ENCODE peak calls at places on chromosomes 7 and 10, in ten cellular contexts. One of them, this sample, is unnamed.

GRCh38 chr10:79292789-79293746 is 54.2 kb upstream of the PPIF start:
- DNase-seq in body of pancreas: no peak
- DNase-seq in A549: no peak
- DNase-seq in K562: peak; percentile 92
- DNase-seq in HCT116: no peak
- DNase-seq in tibial nerve: no peak
- DNase-seq in ovary: no peak
- DNase-seq in transverse colon: no peak
- DNase-seq in testis: no peak
- DNase-seq in stomach: peak; percentile 55
- DNase-seq in this sample: no peak

GRCh38 chr7:5677538-5678294 is 103.7 kb downstream of the RNF216 start:
- DNase-seq in K562: peak; percentile 60
- DNase-seq in body of pancreas: peak; percentile 37
- DNase-seq in ovary: peak; percentile 57
- DNase-seq in testis: peak; percentile 77
- DNase-seq in tibial nerve: peak; percentile 45
- DNase-seq in A549: peak; percentile 70
- DNase-seq in stomach: peak; percentile 43
- DNase-seq in transverse colon: peak; percentile 61
- DNase-seq in HCT116: peak; percentile 34
- DNase-seq in this sample: no peak

GRCh38 chr10:10992961-10993714 is 24.5 kb upstream of the CELF2 start:
- DNase-seq in A549: no peak
- DNase-seq in body of pancreas: no peak
- DNase-seq in tibial nerve: no peak
- DNase-seq in K562: no peak
- DNase-seq in ovary: no peak
- DNase-seq in transverse colon: no peak
- DNase-seq in stomach: no peak
- DNase-seq in HCT116: no peak
- DNase-seq in testis: no peak
- DNase-seq in this sample: peak; percentile 34

GRCh38 chr7:47587389-47587788 is 5.5 kb upstream of the TNS3 start:
- DNase-seq in body of pancreas: peak; percentile 51
- DNase-seq in A549: peak; percentile 80
- DNase-seq in tibial nerve: no peak
- DNase-seq in testis: no peak
- DNase-seq in transverse colon: peak; percentile 46
- DNase-seq in stomach: peak; percentile 57
- DNase-seq in K562: no peak
- DNase-seq in ovary: no peak
- DNase-seq in HCT116: no peak
- DNase-seq in this sample: no peak

GRCh38 chr10:132463333-132464255 is 66.6 kb downstream of the PWWP2B start:
- DNase-seq in stomach: no peak
- DNase-seq in A549: no peak
- DNase-seq in ovary: no peak
- DNase-seq in testis: no peak
- DNase-seq in K562: no peak
- DNase-seq in tibial nerve: no peak
- DNase-seq in transverse colon: no peak
- DNase-seq in body of pancreas: no peak
- DNase-seq in HCT116: no peak
- DNase-seq in this sample: no peak

GRCh38 chr7:155296788-155297516 is 726 bp upstream of the INSIG1 start:
- DNase-seq in A549: peak; percentile 46
- DNase-seq in tibial nerve: no peak
- DNase-seq in HCT116: no peak
- DNase-seq in K562: peak; percentile 66
- DNase-seq in stomach: peak; percentile 58
- DNase-seq in ovary: peak; percentile 59
- DNase-seq in testis: peak; percentile 54
- DNase-seq in transverse colon: peak; percentile 56
- DNase-seq in body of pancreas: peak; percentile 64
- DNase-seq in this sample: no peak

GRCh38 chr7:4297165-4297842 is 384.8 kb upstream of the FOXK1 start:
- DNase-seq in body of pancreas: no peak
- DNase-seq in transverse colon: no peak
- DNase-seq in stomach: no peak
- DNase-seq in ovary: no peak
- DNase-seq in tibial nerve: no peak
- DNase-seq in K562: no peak
- DNase-seq in A549: no peak
- DNase-seq in HCT116: no peak
- DNase-seq in testis: no peak
- DNase-seq in this sample: no peak

GRCh38 chr7:127252736-127253288 is at the start of gene GRM8:
- DNase-seq in tibial nerve: no peak
- DNase-seq in transverse colon: peak; percentile 47
- DNase-seq in ovary: peak; percentile 48
- DNase-seq in HCT116: no peak
- DNase-seq in A549: peak; percentile 13
- DNase-seq in K562: peak; percentile 75
- DNase-seq in testis: peak; percentile 76
- DNase-seq in stomach: peak; percentile 39
- DNase-seq in body of pancreas: peak; percentile 29
- DNase-seq in this sample: no peak

GRCh38 chr10:31557854-31558253 is 238.8 kb downstream of the ZEB1 start:
- DNase-seq in stomach: no peak
- DNase-seq in K562: no peak
- DNase-seq in ovary: no peak
- DNase-seq in A549: no peak
- DNase-seq in transverse colon: no peak
- DNase-seq in testis: no peak
- DNase-seq in body of pancreas: no peak
- DNase-seq in HCT116: no peak
- DNase-seq in tibial nerve: no peak
- DNase-seq in this sample: no peak

GRCh38 chr10:9149134-9149533 is 1094.6 kb downstream of the GATA3 start:
- DNase-seq in transverse colon: no peak
- DNase-seq in HCT116: no peak
- DNase-seq in A549: no peak
- DNase-seq in ovary: no peak
- DNase-seq in testis: no peak
- DNase-seq in K562: no peak
- DNase-seq in tibial nerve: no peak
- DNase-seq in stomach: no peak
- DNase-seq in body of pancreas: no peak
- DNase-seq in this sample: no peak

GRCh38 chr7:90706067-90706716 is 110.1 kb downstream of the CDK14 start:
- DNase-seq in testis: no peak
- DNase-seq in A549: no peak
- DNase-seq in stomach: no peak
- DNase-seq in ovary: no peak
- DNase-seq in tibial nerve: no peak
- DNase-seq in K562: no peak
- DNase-seq in transverse colon: no peak
- DNase-seq in body of pancreas: no peak
- DNase-seq in HCT116: no peak
- DNase-seq in this sample: no peak

GRCh38 chr7:106865130-106866115 is at the start of gene PIK3CG:
- DNase-seq in K562: no peak
- DNase-seq in transverse colon: no peak
- DNase-seq in testis: no peak
- DNase-seq in tibial nerve: no peak
- DNase-seq in stomach: no peak
- DNase-seq in ovary: no peak
- DNase-seq in HCT116: no peak
- DNase-seq in body of pancreas: no peak
- DNase-seq in A549: no peak
- DNase-seq in this sample: no peak
- TF ChIP-seq POLR2A in K562: peak; percentile 74
- TF ChIP-seq POLR2A in transverse colon: peak; percentile 40
- TF ChIP-seq POLR2A in testis: no peak
- TF ChIP-seq POLR2A in tibial nerve: no peak
- TF ChIP-seq POLR2A in stomach: no peak
- TF ChIP-seq POLR2A in ovary: no peak
- TF ChIP-seq POLR2A in HCT116: no peak
- TF ChIP-seq POLR2A in body of pancreas: no peak
- TF ChIP-seq POLR2A in A549: no peak
- TF ChIP-seq POLR2A in this sample: no peak

DNA sequence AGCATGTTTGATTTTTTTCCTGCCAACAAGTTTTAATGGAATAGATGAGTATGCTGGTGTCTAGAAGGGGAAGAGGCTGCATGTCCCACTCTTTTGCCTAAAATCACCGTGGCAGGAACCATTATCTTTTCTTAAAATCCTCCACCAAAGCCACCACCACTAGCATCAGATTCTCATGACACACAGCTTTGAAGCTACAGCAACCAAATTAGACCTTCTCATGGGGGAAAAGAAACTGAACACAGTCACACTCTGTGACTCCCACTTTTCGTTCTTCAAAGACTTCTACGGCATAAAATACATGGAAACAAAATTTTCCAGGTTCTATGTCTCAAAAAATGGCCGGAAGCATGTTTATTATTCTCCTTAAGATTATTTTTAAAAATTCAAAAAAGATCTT is 81.8 kb downstream of the SGMS1 start:
- DNase-seq in testis: no peak
- DNase-seq in ovary: no peak
- DNase-seq in transverse colon: no peak
- DNase-seq in A549: no peak
- DNase-seq in body of pancreas: no peak
- DNase-seq in K562: no peak
- DNase-seq in stomach: no peak
- DNase-seq in HCT116: no peak
- DNase-seq in tibial nerve: no peak
- DNase-seq in this sample: peak; percentile 10
- H3K4me1 ChIP-seq in testis: peaks cover 9% of the 10 kb centered on the region
- H3K4me1 ChIP-seq in ovary: peaks cover 11% of the 10 kb centered on the region
- H3K4me1 ChIP-seq in transverse colon: no peaks in the 10 kb centered on the region
- H3K4me1 ChIP-seq in A549: no peaks in the 10 kb centered on the region
- H3K4me1 ChIP-seq in body of pancreas: peaks cover 22% of the 10 kb centered on the region
- H3K4me1 ChIP-seq in K562: peaks cover 68% of the 10 kb centered on the region
- H3K4me1 ChIP-seq in stomach: peaks cover 10% of the 10 kb centered on the region
- H3K4me1 ChIP-seq in HCT116: peaks cover 28% of the 10 kb centered on the region
- H3K4me1 ChIP-seq in tibial nerve: no peaks in the 10 kb centered on the region
- H3K4me1 ChIP-seq in this sample: peaks cover 38% of the 10 kb centered on the region

GRCh38 chr10:46267132-46267985 is 19.4 kb upstream of the ANTXRL start:
- DNase-seq in HCT116: no peak
- DNase-seq in A549: no peak
- DNase-seq in ovary: no peak
- DNase-seq in testis: no peak
- DNase-seq in stomach: peak; percentile 9
- DNase-seq in tibial nerve: no peak
- DNase-seq in transverse colon: no peak
- DNase-seq in K562: no peak
- DNase-seq in body of pancreas: no peak
- DNase-seq in this sample: no peak

GRCh38 chr10:46265981-46266505 is 20.8 kb upstream of the ANTXRL start:
- DNase-seq in testis: no peak
- DNase-seq in HCT116: no peak
- DNase-seq in ovary: no peak
- DNase-seq in transverse colon: no peak
- DNase-seq in tibial nerve: no peak
- DNase-seq in body of pancreas: no peak
- DNase-seq in A549: no peak
- DNase-seq in stomach: peak; percentile 19
- DNase-seq in K562: no peak
- DNase-seq in this sample: no peak

GRCh38 chr10:46266506-46266985 is 20.3 kb upstream of the ANTXRL start:
- DNase-seq in testis: no peak
- DNase-seq in stomach: peak; percentile 21
- DNase-seq in body of pancreas: no peak
- DNase-seq in HCT116: no peak
- DNase-seq in transverse colon: no peak
- DNase-seq in A549: no peak
- DNase-seq in K562: no peak
- DNase-seq in ovary: no peak
- DNase-seq in tibial nerve: no peak
- DNase-seq in this sample: no peak

GRCh38 chr10:46270086-46270811 is 16.5 kb upstream of the ANTXRL start:
- DNase-seq in tibial nerve: no peak
- DNase-seq in ovary: no peak
- DNase-seq in testis: no peak
- DNase-seq in transverse colon: no peak
- DNase-seq in A549: no peak
- DNase-seq in K562: no peak
- DNase-seq in body of pancreas: no peak
- DNase-seq in HCT116: no peak
- DNase-seq in stomach: peak; percentile 8
- DNase-seq in this sample: no peak

GRCh38 chr10:46268076-46268881 is 18.5 kb upstream of the ANTXRL start:
- DNase-seq in testis: no peak
- DNase-seq in ovary: no peak
- DNase-seq in transverse colon: peak; percentile 29
- DNase-seq in A549: no peak
- DNase-seq in HCT116: no peak
- DNase-seq in tibial nerve: no peak
- DNase-seq in K562: no peak
- DNase-seq in stomach: peak; percentile 24
- DNase-seq in body of pancreas: no peak
- DNase-seq in this sample: no peak
- TF ChIP-seq POLR2A in testis: no peak
- TF ChIP-seq POLR2A in ovary: no peak
- TF ChIP-seq POLR2A in transverse colon: no peak
- TF ChIP-seq POLR2A in A549: no peak
- TF ChIP-seq POLR2A in HCT116: no peak
- TF ChIP-seq POLR2A in tibial nerve: no peak
- TF ChIP-seq POLR2A in K562: no peak
- TF ChIP-seq POLR2A in stomach: no peak
- TF ChIP-seq POLR2A in body of pancreas: no peak
- TF ChIP-seq POLR2A in this sample: no peak

GRCh38 chr10:129949411-129950335 is 14.4 kb downstream of the EBF3 start:
- DNase-seq in transverse colon: no peak
- DNase-seq in HCT116: no peak
- DNase-seq in body of pancreas: no peak
- DNase-seq in tibial nerve: peak; percentile 50
- DNase-seq in ovary: no peak
- DNase-seq in K562: no peak
- DNase-seq in A549: no peak
- DNase-seq in testis: no peak
- DNase-seq in stomach: peak; percentile 21
- DNase-seq in this sample: no peak

GRCh38 chr10:129942936-129943724 is 20.9 kb downstream of the EBF3 start:
- DNase-seq in stomach: peak; percentile 23
- DNase-seq in K562: no peak
- DNase-seq in body of pancreas: no peak
- DNase-seq in transverse colon: no peak
- DNase-seq in testis: no peak
- DNase-seq in A549: no peak
- DNase-seq in HCT116: no peak
- DNase-seq in tibial nerve: no peak
- DNase-seq in ovary: no peak
- DNase-seq in this sample: no peak

GRCh38 chr10:129945031-129945430 is 19.0 kb downstream of the EBF3 start:
- DNase-seq in transverse colon: no peak
- DNase-seq in A549: no peak
- DNase-seq in testis: no peak
- DNase-seq in HCT116: no peak
- DNase-seq in body of pancreas: no peak
- DNase-seq in tibial nerve: no peak
- DNase-seq in stomach: no peak
- DNase-seq in K562: no peak
- DNase-seq in ovary: no peak
- DNase-seq in this sample: no peak

GRCh38 chr10:129946868-129947267 is 17.2 kb downstream of the EBF3 start:
- DNase-seq in transverse colon: no peak
- DNase-seq in A549: no peak
- DNase-seq in tibial nerve: peak; percentile 14
- DNase-seq in K562: no peak
- DNase-seq in testis: no peak
- DNase-seq in stomach: peak; percentile 21
- DNase-seq in body of pancreas: no peak
- DNase-seq in ovary: no peak
- DNase-seq in HCT116: no peak
- DNase-seq in this sample: no peak

GRCh38 chr10:129945941-129946760 is 17.9 kb downstream of the EBF3 start:
- DNase-seq in transverse colon: no peak
- DNase-seq in HCT116: no peak
- DNase-seq in K562: no peak
- DNase-seq in ovary: peak; percentile 47
- DNase-seq in body of pancreas: no peak
- DNase-seq in testis: no peak
- DNase-seq in tibial nerve: peak; percentile 19
- DNase-seq in A549: no peak
- DNase-seq in stomach: peak; percentile 9
- DNase-seq in this sample: no peak
- H3K4me1 ChIP-seq in transverse colon: no peaks in the 10 kb centered on the region
- H3K4me1 ChIP-seq in HCT116: no peaks in the 10 kb centered on the region
- H3K4me1 ChIP-seq in K562: no peaks in the 10 kb centered on the region
- H3K4me1 ChIP-seq in ovary: no peaks in the 10 kb centered on the region
- H3K4me1 ChIP-seq in body of pancreas: peaks cover 8% of the 10 kb centered on the region
- H3K4me1 ChIP-seq in testis: peaks cover 4% of the 10 kb centered on the region
- H3K4me1 ChIP-seq in tibial nerve: peaks cover 14% of the 10 kb centered on the region
- H3K4me1 ChIP-seq in A549: no peaks in the 10 kb centered on the region
- H3K4me1 ChIP-seq in stomach: no peaks in the 10 kb centered on the region
- H3K4me1 ChIP-seq in this sample: peaks cover 48% of the 10 kb centered on the region